ENCODE peak calls at places on chromosome 18, in six cellular contexts. E is fibroblast of lung, T is iPS DF 6.9, N is ovary, I is neural progenitor cell, X is transverse colon. H is an unnamed sample.

GRCh38 chr18:34631071-34631470 is 79.0 kb upstream of the DTNA start:
- DNase-seq in E (no peak), T (no peak), N (no peak), I (no peak), X (no peak), H (no peak)

GRCh38 chr18:61333746-61334490 is 688 bp downstream of the CDH20 start:
- DNase-seq in E (peak; percentile 24), T (no peak), N (no peak), I (peak; percentile 61), X (no peak), H (peak; percentile 78)

GRCh38 chr18:57915241-57915640 is 112.1 kb upstream of the ATP8B1 start:
- DNase-seq in E (peak; percentile 14), T (no peak), N (no peak), I (no peak), X (no peak), H (no peak)

GRCh38 chr18:11327656-11328055 is 178.3 kb upstream of the PIEZO2 start:
- DNase-seq in E (peak; percentile 75), T (no peak), N (no peak), I (no peak), X (no peak), H (no peak)

GRCh38 chr18:3652380-3653262 is 202.6 kb downstream of the TGIF1 start:
- DNase-seq in E (peak; percentile 99), T (no peak), N (peak; percentile 53), I (no peak), X (peak; percentile 70), H (peak; percentile 45)

GRCh38 chr18:36328916-36329315 is 31.4 kb downstream of the FHOD3 start:
- DNase-seq in E (no peak), T (no peak), N (no peak), I (no peak), X (no peak), H (no peak)

GRCh38 chr18:60686142-60686541 is 313.6 kb upstream of the MC4R start:
- DNase-seq in E (no peak), T (no peak), N (no peak), I (no peak), X (no peak), H (no peak)

GRCh38 chr18:26649193-26649543 is 100.8 kb upstream of the KCTD1 start:
- DNase-seq in E (no peak), T (no peak), N (no peak), I (no peak), X (no peak), H (peak; percentile 76)

GRCh38 chr18:555705-556402 is 24.3 kb upstream of the CETN1 start:
- DNase-seq in E (no peak), T (no peak), N (no peak), I (no peak), X (no peak), H (no peak)

GRCh38 chr18:40124107-40124506 is 1830.9 kb upstream of the PIK3C3 start:
- DNase-seq in E (peak; percentile 78), T (no peak), N (no peak), I (no peak), X (no peak), H (no peak)

GRCh38 chr18:8300749-8301148 is 308.5 kb upstream of the RAB12 start:
- DNase-seq in E (peak; percentile 29), T (no peak), N (no peak), I (no peak), X (no peak), H (no peak)

GRCh38 chr18:135045-135444 is 23.3 kb upstream of the USP14 start:
- DNase-seq in E (no peak), T (no peak), N (no peak), I (no peak), X (no peak), H (no peak)

GRCh38 chr18:79930020-79930642 is 21.3 kb downstream of the SLC66A2 start:
- DNase-seq in E (no peak), T (no peak), N (no peak), I (no peak), X (no peak), H (no peak)

GRCh38 chr18:6729247-6730091 is at the start of gene ARHGAP28:
- DNase-seq in E (peak; percentile 96), T (peak; percentile 54), N (peak; percentile 89), I (peak; percentile 96), X (peak; percentile 60), H (peak; percentile 89)

GRCh38 chr18:6731197-6731596 is 1.7 kb downstream of the ARHGAP28 start:
- DNase-seq in E (peak; percentile 78), T (no peak), N (peak; percentile 25), I (peak; percentile 20), X (no peak), H (no peak)

GRCh38 chr18:6734746-6735430 is 5.4 kb downstream of the ARHGAP28 start:
- DNase-seq in E (no peak), T (no peak), N (no peak), I (no peak), X (no peak), H (peak; percentile 35)

GRCh38 chr18:6728809-6729246 is 688 bp upstream of the ARHGAP28 start:
- DNase-seq in E (no peak), T (no peak), N (no peak), I (no peak), X (no peak), H (no peak)

DNA sequence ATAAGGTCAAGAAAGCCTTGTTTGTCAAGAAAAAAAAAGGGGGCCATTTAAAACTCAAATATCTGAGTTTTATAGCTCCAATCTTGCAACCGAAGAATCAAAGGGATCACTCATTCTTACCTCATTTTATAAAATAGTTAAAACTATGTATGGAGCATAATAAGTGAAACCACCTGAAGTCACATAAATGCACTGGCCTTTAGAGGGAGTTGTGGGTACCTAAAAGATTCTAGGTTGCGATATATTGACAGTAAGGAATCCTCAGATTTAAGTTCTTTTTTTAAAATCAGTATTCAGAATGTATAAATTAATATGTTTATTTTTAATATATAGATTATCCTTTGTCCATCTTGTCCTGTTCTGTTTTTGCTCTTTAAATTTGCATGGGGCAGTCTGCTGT is 3.4 kb downstream of the ARHGAP28 start:
- DNase-seq in E (no peak), T (no peak), N (no peak), I (no peak), X (no peak), H (no peak)
- H3K4me1 ChIP-seq in E (peaks cover 3% of the 10 kb centered on the region), T (peaks cover 5% of the 10 kb centered on the region), N (peaks cover 11% of the 10 kb centered on the region), I (peaks cover 43% of the 10 kb centered on the region), X (peaks cover 3% of the 10 kb centered on the region), H (peaks cover 5% of the 10 kb centered on the region)

DNA sequence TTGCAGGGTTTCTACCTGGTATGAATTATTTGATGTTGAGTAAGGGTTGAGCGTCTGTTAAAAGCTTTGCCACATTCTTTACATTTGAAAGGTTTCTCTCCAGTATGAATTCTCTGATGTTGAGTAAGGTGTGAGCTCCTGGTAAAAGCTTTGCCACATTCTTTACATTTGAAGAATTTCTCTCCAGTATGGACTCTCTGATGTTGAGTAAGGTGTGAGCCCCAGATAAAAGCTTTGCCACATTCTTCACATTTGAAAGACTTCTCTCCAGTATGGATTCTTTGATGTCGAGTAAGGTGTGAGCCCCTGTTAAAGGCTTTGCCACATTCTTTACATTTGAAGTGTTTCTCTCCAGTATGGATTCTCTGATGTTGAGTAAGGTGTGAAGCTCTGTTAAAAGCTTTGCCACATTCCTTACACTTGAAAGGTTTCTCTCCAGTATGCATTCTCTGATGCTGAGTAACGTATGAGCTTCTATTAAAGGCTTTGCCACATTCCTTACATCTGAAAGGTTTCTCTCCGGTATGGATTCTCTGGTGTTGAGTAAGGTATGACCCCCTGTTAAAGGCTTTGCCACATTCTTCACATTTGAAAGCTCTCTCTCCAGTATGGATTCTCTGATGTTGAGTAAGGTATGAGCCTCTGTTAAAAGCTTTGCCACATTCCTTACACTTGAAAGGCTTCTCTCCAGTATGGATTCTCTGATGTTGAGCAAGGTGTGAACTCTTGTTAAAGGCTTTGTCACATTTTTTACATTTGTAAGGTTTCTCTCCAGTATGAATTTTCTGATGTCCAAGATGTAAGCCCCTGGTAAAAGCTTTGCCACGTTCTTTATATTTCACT is 27.1 kb downstream of the ZNF519 start:
- DNase-seq in E (peak; percentile 11), T (no peak), N (no peak), I (no peak), X (no peak), H (no peak)
- H3K9me3 ChIP-seq in E (no peaks in the 10 kb centered on the region), T (peaks cover 2% of the 10 kb centered on the region), N (no peaks in the 10 kb centered on the region), I (peaks cover 66% of the 10 kb centered on the region), X (peaks cover 23% of the 10 kb centered on the region), H (peaks cover 11% of the 10 kb centered on the region)

DNA sequence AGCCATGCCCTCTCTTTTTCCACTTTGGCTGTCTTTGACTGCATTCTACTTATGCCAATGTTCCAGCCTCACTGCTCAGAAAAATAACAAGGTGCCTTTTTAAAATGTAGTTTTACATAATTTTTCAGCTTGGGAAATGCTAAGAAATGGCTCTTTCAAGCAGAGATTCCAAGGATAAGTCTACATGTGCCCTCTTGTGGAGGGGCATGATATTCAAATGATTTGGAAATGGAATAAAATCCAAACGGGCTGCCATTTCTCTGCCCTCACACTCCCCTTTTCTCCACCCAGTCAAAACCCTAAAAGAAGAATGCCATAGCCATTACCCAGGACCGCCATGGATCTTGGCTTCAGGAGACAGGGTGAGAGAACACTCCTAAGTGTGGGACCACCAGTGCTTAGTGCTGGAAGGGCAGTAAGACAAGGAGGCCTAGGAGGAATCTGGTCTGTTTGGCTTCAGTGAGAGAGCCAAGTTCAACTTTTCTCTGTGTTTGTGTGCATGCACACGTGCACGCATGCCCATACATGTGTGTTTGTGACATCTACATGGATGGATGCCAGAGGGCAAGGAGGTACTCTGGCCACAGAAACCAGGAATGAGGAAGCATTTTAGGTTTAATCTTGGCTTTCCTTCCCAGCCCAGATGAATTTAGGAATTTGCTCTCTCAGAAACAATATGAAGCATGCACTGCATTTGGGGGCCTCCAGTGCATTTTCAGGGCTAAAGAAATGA is 174.0 kb upstream of the SLC14A2 start:
- DNase-seq in E (peak; percentile 8), T (no peak), N (no peak), I (no peak), X (no peak), H (no peak)
- H3K4me1 ChIP-seq in E (no peaks in the 10 kb centered on the region), T (no peaks in the 10 kb centered on the region), N (no peaks in the 10 kb centered on the region), I (no peaks in the 10 kb centered on the region), X (no peaks in the 10 kb centered on the region), H (no peaks in the 10 kb centered on the region)

GRCh38 chr18:78420116-78420515 is 559.5 kb upstream of the SALL3 start:
- DNase-seq in E (no peak), T (no peak), N (no peak), I (no peak), X (no peak), H (no peak)
- H3K9me3 ChIP-seq in E (no peaks in the 10 kb centered on the region), T (no peaks in the 10 kb centered on the region), N (no peaks in the 10 kb centered on the region), I (no peaks in the 10 kb centered on the region), X (no peaks in the 10 kb centered on the region), H (no peaks in the 10 kb centered on the region)

GRCh38 chr18:51193621-51194287 is 3.7 kb downstream of the MEX3C start:
- DNase-seq in E (peak; percentile 54), T (no peak), N (no peak), I (no peak), X (no peak), H (no peak)
- H3K4me1 ChIP-seq in E (peaks cover 2% of the 10 kb centered on the region), T (no peaks in the 10 kb centered on the region), N (peaks cover 11% of the 10 kb centered on the region), I (peaks cover 35% of the 10 kb centered on the region), X (peaks cover 65% of the 10 kb centered on the region), H (peaks cover 16% of the 10 kb centered on the region)

DNA sequence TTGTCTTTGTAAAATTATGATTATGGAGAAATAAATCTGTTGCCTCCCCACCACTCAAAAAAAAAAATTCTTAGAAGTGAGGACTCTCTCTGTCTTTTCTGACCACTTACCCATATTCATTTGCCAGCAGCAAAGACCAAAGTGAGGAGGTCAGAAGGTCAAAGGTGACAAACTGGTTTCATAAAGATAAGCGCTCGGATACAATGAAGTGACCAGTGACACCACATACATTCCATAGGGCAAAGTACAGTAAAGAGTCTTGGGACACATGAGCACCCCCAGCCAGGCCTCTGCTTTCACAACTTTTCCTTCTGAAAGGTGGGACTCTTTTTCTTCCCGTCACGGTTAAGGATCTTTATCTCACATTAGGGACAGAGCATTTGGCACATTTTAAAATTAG is 75.9 kb upstream of the TCF4 start:
- DNase-seq in E (no peak), T (no peak), N (no peak), I (no peak), X (no peak), H (no peak)
- H3K9me3 ChIP-seq in E (no peaks in the 10 kb centered on the region), T (no peaks in the 10 kb centered on the region), N (no peaks in the 10 kb centered on the region), I (no peaks in the 10 kb centered on the region), X (no peaks in the 10 kb centered on the region), H (no peaks in the 10 kb centered on the region)

GRCh38 chr18:77070627-77071026 is 62.0 kb downstream of the MBP start:
- DNase-seq in E (no peak), T (no peak), N (no peak), I (no peak), X (no peak), H (no peak)
- H3K4me1 ChIP-seq in E (peaks cover 39% of the 10 kb centered on the region), T (peaks cover 6% of the 10 kb centered on the region), N (peaks cover 17% of the 10 kb centered on the region), I (peaks cover 16% of the 10 kb centered on the region), X (peaks cover 53% of the 10 kb centered on the region), H (peaks cover 3% of the 10 kb centered on the region)